ENCODE peak calls at places on chromosomes 4 and X, in five cellular contexts. V is heart right ventricle; W is CD8-positive, alpha-beta memory T cell; S is left ventricle myocardium inferior; Q is ascending aorta. A is an unnamed sample.

GRCh38 chr4:117893207-117893606 is 141.1 kb upstream of the NDST3 start:
- DNase-seq in V (no peak), W (no peak), S (no peak), Q (no peak), A (no peak)

GRCh38 chr4:185742766-185743165 is 69.2 kb downstream of the SORBS2 start:
- DNase-seq in V (no peak), W (no peak), S (no peak), Q (no peak), A (no peak)

GRCh38 chrX:139972629-139973257 is 7.4 kb upstream of the CXorf66 start:
- DNase-seq in V (no peak), W (no peak), S (no peak), Q (no peak), A (no peak)

GRCh38 chr4:15778742-15779231 is 659 bp downstream of the CD38 start:
- DNase-seq in V (peak; percentile 18), W (peak; percentile 53), S (peak; percentile 39), Q (no peak), A (no peak)

GRCh38 chr4:42327323-42327722 is 70.0 kb upstream of the SHISA3 start:
- DNase-seq in V (peak; percentile 12), W (no peak), S (peak; percentile 33), Q (no peak), A (no peak)

GRCh38 chr4:184688447-184688846 is 38.9 kb downstream of the PRIMPOL start:
- DNase-seq in V (no peak), W (no peak), S (no peak), Q (no peak), A (no peak)

GRCh38 chrX:102654696-102655095 is 3.4 kb downstream of the GPRASP1 start:
- DNase-seq in V (no peak), W (no peak), S (peak; percentile 29), Q (no peak), A (no peak)

GRCh38 chr4:166121897-166122296 is 248.9 kb downstream of the TLL1 start:
- DNase-seq in V (peak; percentile 16), W (no peak), S (no peak), Q (no peak), A (no peak)

GRCh38 chrX:24259544-24260240 is 54.2 kb downstream of the SUPT20HL2 start:
- DNase-seq in V (peak; percentile 20), W (no peak), S (no peak), Q (peak; percentile 66), A (no peak)

GRCh38 chrX:22889824-22890223 is 109.9 kb upstream of the DDX53 start:
- DNase-seq in V (peak; percentile 3), W (no peak), S (no peak), Q (no peak), A (no peak)

GRCh38 chr4:29983890-29984289 is 736.3 kb upstream of the PCDH7 start:
- DNase-seq in V (no peak), W (no peak), S (no peak), Q (no peak), A (no peak)

GRCh38 chr4:76811604-76812412 is 86.1 kb downstream of the SOWAHB start:
- DNase-seq in V (peak; percentile 68), W (no peak), S (peak; percentile 45), Q (no peak), A (peak; percentile 68)

GRCh38 chr4:184448828-184449227 is 25.5 kb downstream of the IRF2 start:
- DNase-seq in V (peak; percentile 80), W (no peak), S (peak; percentile 52), Q (no peak), A (peak; percentile 68)

GRCh38 chr4:32748061-32748460 is 2027.9 kb downstream of the PCDH7 start:
- DNase-seq in V (no peak), W (no peak), S (no peak), Q (no peak), A (no peak)

GRCh38 chr4:157010630-157011029 is 39.0 kb upstream of the PDGFC start:
- DNase-seq in V (no peak), W (no peak), S (no peak), Q (no peak), A (no peak)

GRCh38 chr4:155944516-155944915 is 9.2 kb downstream of the CTSO start:
- DNase-seq in V (no peak), W (no peak), S (no peak), Q (no peak), A (no peak)

GRCh38 chr4:56535915-56536314 is 30.3 kb downstream of the ARL9 start:
- DNase-seq in V (no peak), W (no peak), S (no peak), Q (no peak), A (no peak)

GRCh38 chr4:159764343-159764952 is 661.6 kb downstream of the RAPGEF2 start:
- DNase-seq in V (no peak), W (no peak), S (no peak), Q (no peak), A (no peak)

GRCh38 chr4:125388653-125389052 is 73.9 kb downstream of the FAT4 start:
- DNase-seq in V (no peak), W (no peak), S (no peak), Q (no peak), A (no peak)

GRCh38 chrX:137427061-137427778 is 138.7 kb upstream of the ZIC3 start:
- DNase-seq in V (no peak), W (no peak), S (no peak), Q (no peak), A (no peak)

GRCh38 chrX:21734175-21734574 is 23.7 kb downstream of the SMPX start:
- DNase-seq in V (no peak), W (no peak), S (no peak), Q (no peak), A (no peak)

GRCh38 chr4:47406408-47406807 is 57.1 kb downstream of the COMMD8 start:
- DNase-seq in V (no peak), W (no peak), S (no peak), Q (no peak), A (no peak)

GRCh38 chr4:86358176-86358701 is 1.6 kb downstream of the MAPK10 start:
- DNase-seq in V (no peak), W (no peak), S (no peak), Q (no peak), A (no peak)

GRCh38 chr4:86972997-86973396 is 38.2 kb downstream of the AFF1 start:
- DNase-seq in V (peak; percentile 14), W (no peak), S (no peak), Q (no peak), A (no peak)

GRCh38 chrX:136168929-136169735 is 21.8 kb downstream of the FHL1 start:
- DNase-seq in V (peak; percentile 73), W (no peak), S (peak; percentile 33), Q (peak; percentile 92), A (peak; percentile 86)

DNA sequence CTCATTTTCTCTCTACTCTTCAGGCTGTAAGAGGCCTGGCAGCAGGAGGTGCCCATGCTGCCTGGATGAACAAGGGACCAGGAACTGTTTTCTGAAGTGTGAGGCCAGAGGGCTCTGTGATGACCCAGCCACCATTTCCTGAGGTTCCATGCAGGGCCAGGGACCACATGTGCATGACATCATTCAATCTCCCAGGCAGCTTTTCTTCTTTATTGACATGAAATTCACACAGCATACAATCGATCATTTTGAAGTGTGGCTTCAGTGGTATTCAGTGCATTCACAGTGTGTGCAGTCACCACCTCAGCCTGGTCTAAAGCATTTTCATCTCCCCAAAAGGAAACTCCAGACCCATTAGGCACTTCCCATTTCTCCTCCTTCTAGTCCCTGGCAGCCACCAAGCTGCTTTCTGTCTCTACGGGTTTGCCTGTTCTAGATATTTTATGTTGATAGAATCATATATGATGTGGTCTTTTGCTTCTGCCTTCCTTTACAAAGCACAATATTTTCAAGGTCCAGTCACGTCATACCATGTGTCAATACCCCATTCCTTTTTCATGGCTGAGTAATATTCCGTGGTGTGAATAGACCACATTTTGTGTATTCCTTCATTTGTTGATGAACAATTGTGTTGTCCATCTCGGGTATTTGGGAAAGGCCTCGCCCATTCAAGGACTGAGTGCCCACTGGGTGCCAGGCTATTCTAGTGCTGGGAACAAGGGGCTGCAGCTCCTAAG is 93.1 kb downstream of the PSAPL1 start:
- DNase-seq in V (no peak), W (no peak), S (peak; percentile 6), Q (no peak), A (no peak)
- H3K27ac ChIP-seq in V (no peak overlapping the region), W (no peak overlapping the region), S (no peak overlapping the region), Q (no peak overlapping the region), A (no peak overlapping the region)

DNA sequence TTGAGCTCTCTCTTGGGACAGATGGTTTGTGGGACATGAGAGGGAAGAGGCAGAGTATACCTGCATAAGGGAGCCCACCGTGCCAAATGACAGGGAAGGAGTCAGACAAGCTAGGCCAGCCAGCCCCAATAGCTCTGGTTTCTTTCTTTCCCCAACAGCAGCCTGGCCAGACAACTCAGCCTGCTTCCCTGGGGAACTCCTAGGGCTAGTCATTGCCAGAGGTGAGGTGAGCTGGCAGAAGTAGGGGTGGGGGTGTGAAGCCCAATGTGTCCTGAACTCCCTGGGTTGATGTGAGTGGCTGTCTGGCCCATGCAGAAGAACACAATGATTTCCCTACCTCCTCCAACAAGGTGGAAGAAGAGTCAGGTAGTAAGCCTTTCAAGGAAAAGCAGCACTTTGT is 135.5 kb downstream of the AMMECR1 start:
- DNase-seq in V (no peak), W (no peak), S (no peak), Q (no peak), A (no peak)
- H3K4me1 ChIP-seq in V (no peaks in the 10 kb centered on the region), W (no peaks in the 10 kb centered on the region), S (peaks cover 27% of the 10 kb centered on the region), Q (no peaks in the 10 kb centered on the region), A (no peaks in the 10 kb centered on the region)

DNA sequence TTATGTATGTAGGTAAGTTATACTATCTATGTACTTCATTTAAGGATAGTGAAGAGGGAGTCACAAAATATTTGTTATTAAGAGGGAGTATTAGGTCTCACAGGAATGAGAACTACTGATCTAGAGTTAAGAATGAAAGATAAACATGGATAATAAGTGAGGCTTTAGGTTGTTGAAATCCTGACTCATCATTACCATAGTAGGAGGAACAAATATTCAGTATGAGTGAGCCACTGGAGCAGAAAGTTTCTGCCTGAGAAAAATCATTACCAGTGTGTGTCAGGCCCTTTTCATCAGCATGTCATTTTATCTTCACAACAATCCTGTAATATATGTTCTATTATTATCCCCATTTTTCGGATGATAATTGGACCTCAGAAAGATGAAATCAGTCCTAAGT is 27.2 kb upstream of the IGSF1 start:
- DNase-seq in V (no peak), W (no peak), S (no peak), Q (no peak), A (no peak)
- H3K27me3 ChIP-seq in V (peaks cover 20% of the 10 kb centered on the region), W (no peaks in the 10 kb centered on the region), S (no peaks in the 10 kb centered on the region), Q (no peaks in the 10 kb centered on the region), A (no peaks in the 10 kb centered on the region)

GRCh38 chr4:41205130-41205529 is 9.2 kb downstream of the APBB2 start:
- DNase-seq in V (no peak), W (no peak), S (no peak), Q (no peak), A (no peak)

GRCh38 chr4:41203841-41204240 is 10.5 kb downstream of the APBB2 start:
- DNase-seq in V (no peak), W (no peak), S (no peak), Q (no peak), A (no peak)

GRCh38 chr4:41204400-41204978 is 9.9 kb downstream of the APBB2 start:
- DNase-seq in V (peak; percentile 66), W (no peak), S (peak; percentile 33), Q (no peak), A (peak; percentile 31)

GRCh38 chr4:41207330-41207831 is 7.0 kb downstream of the APBB2 start:
- DNase-seq in V (peak; percentile 40), W (no peak), S (peak; percentile 31), Q (no peak), A (no peak)

DNA sequence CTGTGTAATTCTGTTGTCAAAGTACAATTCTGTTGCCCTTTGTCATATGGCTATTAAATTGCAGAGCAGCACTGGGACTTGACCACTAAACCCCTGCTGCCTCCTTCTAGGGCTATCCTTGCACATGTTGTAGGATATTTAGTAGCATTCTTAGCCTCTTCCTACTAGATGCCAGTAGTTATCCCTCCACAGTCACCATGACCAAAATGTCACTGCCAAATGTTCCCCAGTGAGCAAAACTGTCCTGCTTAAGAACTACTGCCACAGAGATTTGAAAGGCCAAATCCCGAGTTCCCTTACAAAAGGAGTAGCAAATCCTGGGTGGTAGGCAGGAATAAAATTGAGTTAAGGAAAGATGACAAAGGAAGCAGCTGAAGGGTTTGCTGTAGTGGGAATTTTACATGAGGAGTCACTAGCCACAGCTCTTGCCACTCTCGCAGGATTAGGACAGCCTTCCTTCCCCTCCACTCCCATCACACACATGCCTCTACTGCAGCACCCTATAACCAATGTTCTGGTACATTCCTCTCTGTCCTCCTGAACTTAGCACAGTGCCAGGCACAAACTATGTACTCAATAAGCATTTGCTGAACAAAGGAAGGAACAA is 8.4 kb downstream of the APBB2 start:
- DNase-seq in V (no peak), W (no peak), S (no peak), Q (no peak), A (no peak)
- H3K27ac ChIP-seq in V (no peak overlapping the region), W (no peak overlapping the region), S (peak overlapping the region; percentile 59), Q (no peak overlapping the region), A (no peak overlapping the region)